ENCODE peak calls at places on chromosomes 6 and 20, in ten cellular contexts. W is H1, J is fibroblast of the aortic adventitia, G is A549, Z is thoracic aorta, O is prostate gland, C is GM06990, R is GM20000, V is activated B cell treated with CpG ODN at 0.5 μM for 24 hours, Y is K562. E is an unnamed sample.

GRCh38 chr6:127022297-127022696 is 96.2 kb upstream of the RSPO3 start:
- DNase-seq in W (no peak), J (no peak), G (no peak), Z (no peak), O (peak), C (no peak), R (no peak), V (no peak), Y (no peak), E (no peak)

GRCh38 chr20:51513545-51513944 is 29.0 kb downstream of the NFATC2 start:
- DNase-seq in W (no peak), J (no peak), G (no peak), Z (no peak), O (no peak), C (no peak), R (no peak), V (no peak), Y (peak), E (no peak)

GRCh38 chr6:143429970-143430369 is 20.5 kb downstream of the ADAT2 start:
- DNase-seq in W (no peak), J (no peak), G (no peak), Z (no peak), O (no peak), C (no peak), R (no peak), V (no peak), Y (no peak), E (no peak)

GRCh38 chr20:48260370-48260769 is 475.1 kb upstream of the SULF2 start:
- DNase-seq in W (no peak), J (no peak), G (no peak), Z (no peak), O (no peak), C (no peak), R (no peak), V (no peak), Y (no peak), E (no peak)

GRCh38 chr6:147201885-147202515 is 2.2 kb upstream of the STXBP5 start:
- DNase-seq in W (no peak), J (peak), G (peak), Z (no peak), O (no peak), C (no peak), R (peak), V (no peak), Y (peak), E (no peak)

GRCh38 chr6:75306074-75306473 is 21.5 kb upstream of the TMEM30A start:
- DNase-seq in W (no peak), J (no peak), G (no peak), Z (no peak), O (no peak), C (no peak), R (no peak), V (no peak), Y (no peak), E (no peak)

GRCh38 chr6:35392111-35392702 is 49.8 kb downstream of the PPARD start:
- DNase-seq in W (no peak), J (no peak), G (no peak), Z (no peak), O (peak), C (no peak), R (no peak), V (no peak), Y (no peak), E (no peak)

GRCh38 chr20:63657260-63657936 is 714 bp upstream of the RTEL1 start:
- DNase-seq in W (no peak), J (no peak), G (no peak), Z (no peak), O (no peak), C (no peak), R (peak), V (no peak), Y (peak), E (no peak)

GRCh38 chr20:40073535-40074111 is 615.4 kb downstream of the MAFB start:
- DNase-seq in W (peak), J (no peak), G (no peak), Z (no peak), O (no peak), C (no peak), R (no peak), V (no peak), Y (no peak), E (no peak)

GRCh38 chr20:5654557-5654956 is 95.6 kb upstream of the SHLD1 start:
- DNase-seq in W (no peak), J (peak), G (peak), Z (no peak), O (no peak), C (peak), R (no peak), V (no peak), Y (no peak), E (peak)

GRCh38 chr20:15930324-15931305 is 642.6 kb downstream of the KIF16B start:
- DNase-seq in W (no peak), J (no peak), G (peak), Z (no peak), O (peak), C (no peak), R (no peak), V (no peak), Y (no peak), E (no peak)

GRCh38 chr6:160456214-160456546 is 108.0 kb downstream of the SLC22A3 start:
- DNase-seq in W (no peak), J (no peak), G (no peak), Z (no peak), O (no peak), C (no peak), R (no peak), V (no peak), Y (no peak), E (no peak)

GRCh38 chr6:160455484-160456213 is 107.5 kb downstream of the SLC22A3 start:
- DNase-seq in W (peak), J (peak), G (peak), Z (no peak), O (peak), C (peak), R (peak), V (peak), Y (peak), E (no peak)

GRCh38 chr6:160454303-160454702 is 106.1 kb downstream of the SLC22A3 start:
- DNase-seq in W (no peak), J (no peak), G (no peak), Z (no peak), O (no peak), C (no peak), R (no peak), V (no peak), Y (no peak), E (no peak)

GRCh38 chr6:160461641-160462040 is 113.5 kb downstream of the SLC22A3 start:
- DNase-seq in W (no peak), J (no peak), G (no peak), Z (no peak), O (no peak), C (no peak), R (no peak), V (no peak), Y (no peak), E (no peak)

GRCh38 chr6:160457843-160458242 is 109.7 kb downstream of the SLC22A3 start:
- DNase-seq in W (no peak), J (no peak), G (no peak), Z (no peak), O (no peak), C (no peak), R (no peak), V (no peak), Y (no peak), E (no peak)
- TF ChIP-seq CTCF in W (no peak), J (no peak), G (no peak), Z (no peak), O (no peak), C (no peak), R (no peak), V (no peak), Y (no peak), E (no peak)

GRCh38 chr6:166951670-166952060 is 4.7 kb downstream of the RNASET2 start:
- DNase-seq in W (no peak), J (no peak), G (no peak), Z (no peak), O (no peak), C (no peak), R (no peak), V (no peak), Y (no peak), E (no peak)

GRCh38 chr6:166950443-166950821 is 5.9 kb downstream of the RNASET2 start:
- DNase-seq in W (no peak), J (no peak), G (no peak), Z (no peak), O (no peak), C (peak), R (peak), V (peak), Y (no peak), E (no peak)

GRCh38 chr6:166954118-166954713 is 2.1 kb downstream of the RNASET2 start:
- DNase-seq in W (no peak), J (no peak), G (no peak), Z (no peak), O (no peak), C (no peak), R (no peak), V (no peak), Y (no peak), E (no peak)

GRCh38 chr6:166952567-166953464 is 3.5 kb downstream of the RNASET2 start:
- DNase-seq in W (no peak), J (no peak), G (no peak), Z (no peak), O (no peak), C (no peak), R (no peak), V (no peak), Y (no peak), E (no peak)

GRCh38 chr6:166952122-166952521 is 4.2 kb downstream of the RNASET2 start:
- DNase-seq in W (no peak), J (no peak), G (no peak), Z (no peak), O (no peak), C (no peak), R (no peak), V (no peak), Y (no peak), E (no peak)
- TF ChIP-seq CTCF in W (no peak), J (no peak), G (no peak), Z (no peak), O (no peak), C (no peak), R (no peak), V (no peak), Y (no peak), E (no peak)

DNA sequence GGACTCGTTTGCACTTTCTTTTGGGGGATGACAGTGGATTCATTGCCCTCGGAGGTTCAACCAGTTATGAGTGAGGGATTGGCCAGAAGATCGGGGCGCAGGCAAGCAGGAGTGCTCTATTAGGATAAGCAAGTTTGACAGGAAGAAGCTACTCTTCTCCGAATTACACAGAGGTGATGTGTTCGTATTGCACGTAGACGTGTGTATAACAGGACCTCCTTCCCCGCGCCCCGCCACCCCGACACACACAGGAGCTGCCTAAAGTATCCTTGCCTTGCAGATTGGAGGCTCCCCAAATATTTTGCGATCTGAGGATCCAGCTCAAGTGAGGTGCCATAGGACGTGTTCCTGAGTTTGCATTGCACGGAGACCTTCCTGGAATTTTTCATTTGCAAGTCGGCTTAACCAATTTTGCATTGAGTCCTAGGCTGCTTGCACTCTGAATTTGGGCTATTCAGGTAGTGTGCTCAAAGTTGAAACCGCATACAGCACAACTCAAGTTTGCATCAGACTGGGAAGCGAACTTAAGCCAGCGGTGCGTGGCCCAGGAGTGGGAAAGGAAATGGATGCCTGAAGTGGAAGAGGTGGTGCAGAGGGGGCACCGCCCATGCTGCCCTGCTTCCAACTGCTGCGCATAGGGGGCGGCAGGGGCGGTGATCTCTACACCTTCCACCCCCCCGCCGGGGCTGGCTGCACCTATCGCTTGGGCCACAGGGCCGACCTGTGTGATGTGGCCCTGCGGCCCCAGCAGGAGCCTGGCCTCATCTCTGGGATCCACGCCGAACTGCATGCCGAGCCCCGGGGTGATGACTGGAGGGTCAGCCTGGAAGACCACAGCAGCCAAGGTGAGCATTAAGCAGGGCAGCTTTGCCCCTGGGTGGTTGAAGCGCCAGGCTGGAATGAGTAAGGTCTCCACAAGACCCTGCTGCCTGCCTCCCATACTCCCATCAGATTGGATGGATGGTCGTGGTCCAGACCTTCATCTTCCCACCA is 770 bp downstream of the TCF19 start:
- DNase-seq in W (no peak), J (peak), G (no peak), Z (no peak), O (no peak), C (peak), R (no peak), V (no peak), Y (peak), E (no peak)
- TF ChIP-seq CTCF in W (peak), J (peak), G (no peak), Z (no peak), O (no peak), C (peak), R (no peak), V (no peak), Y (peak), E (no peak)

DNA sequence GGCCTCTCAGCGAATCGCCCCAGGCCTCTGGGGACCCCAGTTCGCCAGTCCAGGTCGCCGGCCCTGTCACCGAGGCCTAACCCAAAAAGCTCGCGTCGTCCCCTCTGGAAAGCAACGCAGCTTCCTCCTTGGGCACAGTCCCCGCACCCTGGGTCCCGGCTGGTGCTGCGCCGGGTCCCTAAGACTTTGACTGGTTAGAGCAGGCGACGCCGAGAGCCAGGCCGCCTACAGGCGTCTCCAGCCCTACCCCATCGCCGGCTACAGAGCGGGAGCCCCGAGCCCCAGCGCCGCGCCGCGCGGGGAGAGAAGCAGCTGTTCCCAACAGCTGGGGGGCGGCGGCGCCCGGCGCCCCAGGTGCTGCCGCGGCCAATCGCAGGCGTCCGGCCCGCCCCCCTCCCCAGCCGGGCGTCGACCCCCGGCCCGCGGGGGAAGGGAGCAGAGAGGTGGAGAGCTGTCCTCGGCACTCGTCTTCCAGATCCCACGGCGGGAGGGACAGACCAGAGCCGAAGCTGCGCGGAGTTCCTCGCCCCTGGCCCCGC is 540 bp upstream of the RBM24 start:
- DNase-seq in W (no peak), J (no peak), G (peak), Z (no peak), O (no peak), C (no peak), R (peak), V (no peak), Y (no peak), E (peak)
- TF ChIP-seq CTCF in W (no peak), J (no peak), G (no peak), Z (no peak), O (no peak), C (no peak), R (no peak), V (no peak), Y (no peak), E (no peak)

GRCh38 chr6:14787677-14788076 is 458.2 kb upstream of the JARID2 start:
- DNase-seq in W (no peak), J (no peak), G (no peak), Z (no peak), O (no peak), C (no peak), R (no peak), V (no peak), Y (no peak), E (no peak)
- TF ChIP-seq CTCF in W (peak), J (no peak), G (no peak), Z (no peak), O (no peak), C (no peak), R (no peak), V (no peak), Y (peak), E (no peak)

E was measured in CD14-positive monocyte.